ENCODE peak calls at places on chromosomes 2 and 18, in four cellular contexts. One of them, this sample, is unnamed. For H3K4me1, the result is how much of the 10 kb centered on the place peaks cover.

GRCh38 chr2:216792222-216793001 is 67.5 kb downstream of the TNP1 start:
- DNase-seq in stomach: no peak
- DNase-seq in adrenal gland: no peak
- DNase-seq in A549: no peak
- DNase-seq in this sample: peak

GRCh38 chr18:76426738-76427305 is 68.2 kb downstream of the ZNF516 start:
- DNase-seq in A549: peak
- DNase-seq in adrenal gland: peak
- DNase-seq in stomach: peak
- DNase-seq in this sample: no peak

GRCh38 chr2:26605195-26605968 is 35.8 kb downstream of the CIB4 start:
- DNase-seq in stomach: no peak
- DNase-seq in adrenal gland: peak
- DNase-seq in A549: peak
- DNase-seq in this sample: no peak

GRCh38 chr2:129165001-129165400 is 814.5 kb upstream of the RAB6C start:
- DNase-seq in adrenal gland: no peak
- DNase-seq in stomach: no peak
- DNase-seq in A549: no peak
- DNase-seq in this sample: no peak

GRCh38 chr2:200777275-200777674 is 34.4 kb upstream of the BZW1 start:
- DNase-seq in stomach: no peak
- DNase-seq in adrenal gland: no peak
- DNase-seq in A549: peak
- DNase-seq in this sample: no peak

GRCh38 chr2:8719528-8719927 is 37.7 kb downstream of the ID2 start:
- DNase-seq in A549: no peak
- DNase-seq in adrenal gland: no peak
- DNase-seq in stomach: no peak
- DNase-seq in this sample: no peak

GRCh38 chr2:39202639-39203369 is 41.0 kb downstream of the CDKL4 start:
- DNase-seq in adrenal gland: no peak
- DNase-seq in stomach: no peak
- DNase-seq in A549: no peak
- DNase-seq in this sample: no peak

GRCh38 chr2:15762449-15762848 is 170.8 kb downstream of the DDX1 start:
- DNase-seq in stomach: no peak
- DNase-seq in A549: no peak
- DNase-seq in adrenal gland: no peak
- DNase-seq in this sample: no peak

GRCh38 chr2:142218471-142218870 is 87.7 kb upstream of the LRP1B start:
- DNase-seq in stomach: no peak
- DNase-seq in adrenal gland: no peak
- DNase-seq in A549: peak
- DNase-seq in this sample: no peak

GRCh38 chr2:187174582-187174981 is 273.5 kb downstream of the CALCRL start:
- DNase-seq in stomach: no peak
- DNase-seq in A549: no peak
- DNase-seq in adrenal gland: no peak
- DNase-seq in this sample: no peak

GRCh38 chr2:189265696-189266320 is 86.2 kb upstream of the COL5A2 start:
- DNase-seq in stomach: no peak
- DNase-seq in adrenal gland: no peak
- DNase-seq in A549: no peak
- DNase-seq in this sample: no peak

GRCh38 chr2:14255135-14255820 is 377.2 kb upstream of the LRATD1 start:
- DNase-seq in adrenal gland: no peak
- DNase-seq in A549: peak
- DNase-seq in stomach: no peak
- DNase-seq in this sample: no peak

GRCh38 chr2:2269989-2270562 is 61.0 kb downstream of the MYT1L start:
- DNase-seq in stomach: no peak
- DNase-seq in A549: no peak
- DNase-seq in adrenal gland: no peak
- DNase-seq in this sample: no peak

GRCh38 chr2:11073791-11074190 is 81.5 kb upstream of the SLC66A3 start:
- DNase-seq in A549: no peak
- DNase-seq in stomach: no peak
- DNase-seq in adrenal gland: no peak
- DNase-seq in this sample: no peak

GRCh38 chr2:126895336-126895735 is 3.4 kb upstream of the TEX51 start:
- DNase-seq in adrenal gland: no peak
- DNase-seq in stomach: peak
- DNase-seq in A549: no peak
- DNase-seq in this sample: no peak

GRCh38 chr2:188456114-188456909 is 164.6 kb downstream of the GULP1 start:
- DNase-seq in A549: no peak
- DNase-seq in stomach: no peak
- DNase-seq in adrenal gland: no peak
- DNase-seq in this sample: no peak

GRCh38 chr2:9770308-9771100 is 72.8 kb upstream of the TAF1B start:
- DNase-seq in stomach: peak
- DNase-seq in A549: peak
- DNase-seq in adrenal gland: no peak
- DNase-seq in this sample: peak

GRCh38 chr2:209685340-209685739 is 86.3 kb upstream of the UNC80 start:
- DNase-seq in adrenal gland: no peak
- DNase-seq in A549: no peak
- DNase-seq in stomach: no peak
- DNase-seq in this sample: no peak

GRCh38 chr2:114598329-114598728 is 155.9 kb downstream of the DPP10 start:
- DNase-seq in adrenal gland: no peak
- DNase-seq in stomach: no peak
- DNase-seq in A549: no peak
- DNase-seq in this sample: no peak

GRCh38 chr2:166184789-166185188 is 57.0 kb upstream of the SCN1A start:
- DNase-seq in adrenal gland: no peak
- DNase-seq in stomach: no peak
- DNase-seq in A549: no peak
- DNase-seq in this sample: no peak

GRCh38 chr2:235500761-235501662 is 7.2 kb downstream of the AGAP1 start:
- DNase-seq in A549: no peak
- DNase-seq in stomach: no peak
- DNase-seq in adrenal gland: no peak
- DNase-seq in this sample: no peak

GRCh38 chr2:216516730-216517350 is 18.2 kb downstream of the RPL37A start:
- DNase-seq in stomach: no peak
- DNase-seq in A549: peak
- DNase-seq in adrenal gland: no peak
- DNase-seq in this sample: no peak

GRCh38 chr2:215796160-215796559 is 217.2 kb downstream of the MREG start:
- DNase-seq in A549: no peak
- DNase-seq in stomach: peak
- DNase-seq in adrenal gland: peak
- DNase-seq in this sample: no peak

GRCh38 chr2:225454412-225454811 is 54.9 kb downstream of the NYAP2 start:
- DNase-seq in stomach: no peak
- DNase-seq in adrenal gland: no peak
- DNase-seq in A549: no peak
- DNase-seq in this sample: no peak

GRCh38 chr18:63107931-63108330 is 211.6 kb downstream of the BCL2 start:
- DNase-seq in adrenal gland: no peak
- DNase-seq in A549: no peak
- DNase-seq in stomach: no peak
- DNase-seq in this sample: no peak

GRCh38 chr18:56575819-56576663 is 62.4 kb downstream of the TXNL1 start:
- DNase-seq in adrenal gland: no peak
- DNase-seq in stomach: no peak
- DNase-seq in A549: peak
- DNase-seq in this sample: no peak

GRCh38 chr2:173625315-173625714 is 270.6 kb downstream of the CDCA7 start:
- DNase-seq in stomach: no peak
- DNase-seq in A549: no peak
- DNase-seq in adrenal gland: no peak
- DNase-seq in this sample: no peak

GRCh38 chr2:25098558-25099486 is 56.9 kb downstream of the EFR3B start:
- DNase-seq in stomach: no peak
- DNase-seq in adrenal gland: peak
- DNase-seq in A549: peak
- DNase-seq in this sample: peak

GRCh38 chr18:27249933-27250332 is 64.8 kb upstream of the CHST9 start:
- DNase-seq in A549: no peak
- DNase-seq in adrenal gland: no peak
- DNase-seq in stomach: no peak
- DNase-seq in this sample: no peak

GRCh38 chr2:237306787-237307170 is 107.2 kb downstream of the COL6A3 start:
- DNase-seq in A549: no peak
- DNase-seq in stomach: no peak
- DNase-seq in adrenal gland: no peak
- DNase-seq in this sample: no peak

GRCh38 chr18:75223687-75224347 is 13.2 kb downstream of the TSHZ1 start:
- DNase-seq in stomach: no peak
- DNase-seq in adrenal gland: no peak
- DNase-seq in A549: no peak
- DNase-seq in this sample: no peak
- H3K27ac ChIP-seq in stomach: peak
- H3K27ac ChIP-seq in adrenal gland: no peak
- H3K27ac ChIP-seq in A549: no peak
- H3K27ac ChIP-seq in this sample: no peak

GRCh38 chr18:9851511-9851910 is 34.3 kb upstream of the TXNDC2 start:
- DNase-seq in A549: no peak
- DNase-seq in stomach: no peak
- DNase-seq in adrenal gland: no peak
- DNase-seq in this sample: peak

GRCh38 chr18:9852266-9853081 is 33.3 kb upstream of the TXNDC2 start:
- DNase-seq in A549: peak
- DNase-seq in stomach: no peak
- DNase-seq in adrenal gland: no peak
- DNase-seq in this sample: no peak

GRCh38 chr18:9855686-9856085 is 30.1 kb upstream of the TXNDC2 start:
- DNase-seq in A549: no peak
- DNase-seq in adrenal gland: peak
- DNase-seq in stomach: no peak
- DNase-seq in this sample: no peak

GRCh38 chr18:9856097-9856496 is 29.7 kb upstream of the TXNDC2 start:
- DNase-seq in stomach: no peak
- DNase-seq in A549: no peak
- DNase-seq in adrenal gland: no peak
- DNase-seq in this sample: no peak

DNA sequence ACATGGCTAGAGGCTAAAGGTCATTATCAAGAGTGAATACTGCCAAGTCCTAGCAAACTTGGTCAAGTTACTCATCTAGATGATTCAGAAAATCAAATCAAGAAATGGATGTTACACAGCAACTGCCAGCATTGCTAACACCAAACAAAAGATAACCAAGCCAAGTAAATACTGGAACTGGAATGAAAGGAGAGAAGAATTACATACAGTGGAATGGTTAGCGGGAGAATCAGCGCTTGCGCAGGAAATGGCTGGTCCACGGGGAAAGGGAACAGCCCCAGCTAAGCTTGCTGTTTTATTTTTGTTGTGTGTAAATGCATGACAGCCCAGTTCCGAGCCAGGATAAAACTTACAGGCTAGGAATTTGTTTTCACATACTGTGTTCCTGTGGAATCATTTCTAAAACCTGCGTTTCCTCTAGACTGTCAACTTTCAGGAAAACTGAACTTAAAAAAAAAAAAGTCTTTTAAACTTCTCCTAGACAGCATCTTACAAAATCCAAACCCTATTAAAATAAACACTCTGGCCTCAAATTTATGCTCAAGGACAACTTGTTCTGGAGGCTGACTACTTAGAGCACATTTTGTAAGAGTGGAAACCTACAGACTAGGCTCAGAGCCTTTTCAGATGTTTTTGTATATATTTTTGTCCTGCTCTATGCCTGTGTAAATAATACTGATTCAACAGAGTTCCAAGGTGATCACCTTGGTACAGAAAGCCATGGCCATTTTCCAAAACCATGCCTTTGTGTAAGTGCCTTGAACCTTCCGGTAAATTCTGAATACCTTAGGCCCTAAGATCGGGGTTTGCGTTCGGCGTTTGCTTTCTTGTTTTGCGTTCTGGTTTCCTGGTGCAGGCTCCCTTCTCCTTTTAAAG is 30.7 kb upstream of the TXNDC2 start:
- DNase-seq in A549: no peak
- DNase-seq in stomach: peak
- DNase-seq in adrenal gland: no peak
- DNase-seq in this sample: no peak
- H3K4me1 ChIP-seq in A549: under half
- H3K4me1 ChIP-seq in stomach: under half
- H3K4me1 ChIP-seq in adrenal gland: under half
- H3K4me1 ChIP-seq in this sample: under half

GRCh38 chr2:118014492-118014824 is 588 bp upstream of the CCDC93 start:
- DNase-seq in stomach: no peak
- DNase-seq in adrenal gland: no peak
- DNase-seq in A549: no peak
- DNase-seq in this sample: no peak
- H3K27ac ChIP-seq in stomach: peak
- H3K27ac ChIP-seq in adrenal gland: peak
- H3K27ac ChIP-seq in A549: peak
- H3K27ac ChIP-seq in this sample: peak

GRCh38 chr2:191545361-191545760 is 132.6 kb upstream of the NABP1 start:
- DNase-seq in adrenal gland: no peak
- DNase-seq in stomach: no peak
- DNase-seq in A549: no peak
- DNase-seq in this sample: no peak
- H3K4me1 ChIP-seq in adrenal gland: under half
- H3K4me1 ChIP-seq in stomach: under half
- H3K4me1 ChIP-seq in A549: under half
- H3K4me1 ChIP-seq in this sample: under half

GRCh38 chr18:70491734-70492348 is 203.0 kb downstream of the SOCS6 start:
- DNase-seq in adrenal gland: peak
- DNase-seq in A549: peak
- DNase-seq in stomach: peak
- DNase-seq in this sample: peak
- H3K27ac ChIP-seq in adrenal gland: no peak
- H3K27ac ChIP-seq in A549: no peak
- H3K27ac ChIP-seq in stomach: no peak
- H3K27ac ChIP-seq in this sample: no peak

GRCh38 chr2:46707909-46708308 is 207.7 kb downstream of the MCFD2 start:
- DNase-seq in adrenal gland: no peak
- DNase-seq in A549: no peak
- DNase-seq in stomach: no peak
- DNase-seq in this sample: no peak
- H3K4me1 ChIP-seq in adrenal gland: under half
- H3K4me1 ChIP-seq in A549: half or more
- H3K4me1 ChIP-seq in stomach: under half
- H3K4me1 ChIP-seq in this sample: under half

GRCh38 chr2:85767803-85768665 is 14.2 kb downstream of the ATOH8 start:
- DNase-seq in stomach: no peak
- DNase-seq in adrenal gland: no peak
- DNase-seq in A549: no peak
- DNase-seq in this sample: peak
- H3K27ac ChIP-seq in stomach: peak
- H3K27ac ChIP-seq in adrenal gland: no peak
- H3K27ac ChIP-seq in A549: peak
- H3K27ac ChIP-seq in this sample: peak